ENCODE peak calls at places on chromosomes 12 and 14, in ten cellular contexts. R, B, L, O, Q, T, N, A, X and I are unnamed samples.

GRCh38 chr12:111287125-111287900 is 81.6 kb downstream of the PHETA1 start:
- DNase-seq in R (no peak), B (no peak), L (no peak), O (no peak), Q (no peak), T (no peak), N (no peak), A (no peak), X (no peak), I (no peak)

GRCh38 chr12:92987362-92987761 is 58.3 kb upstream of the EEA1 start:
- DNase-seq in R (no peak), B (peak; percentile 25), L (peak; percentile 84), O (no peak), Q (no peak), T (peak; percentile 87), N (no peak), A (no peak), X (no peak), I (peak; percentile 64)

GRCh38 chr12:125185740-125186470 is 120.7 kb downstream of the AACS start:
- DNase-seq in R (peak; percentile 23), B (peak; percentile 81), L (peak; percentile 92), O (peak; percentile 22), Q (peak; percentile 80), T (peak; percentile 80), N (peak; percentile 89), A (peak; percentile 77), X (peak; percentile 90), I (peak; percentile 35)

GRCh38 chr12:32502693-32503510 is 103.5 kb downstream of the FGD4 start:
- DNase-seq in R (peak; percentile 34), B (peak; percentile 65), L (no peak), O (no peak), Q (no peak), T (no peak), N (no peak), A (no peak), X (no peak), I (no peak)

GRCh38 chr14:70971588-70971987 is 64.3 kb downstream of the PCNX1 start:
- DNase-seq in R (no peak), B (no peak), L (peak; percentile 41), O (no peak), Q (no peak), T (no peak), N (no peak), A (no peak), X (no peak), I (no peak)

GRCh38 chr12:10194160-10194559 is 15.3 kb downstream of the TMEM52B start:
- DNase-seq in R (no peak), B (no peak), L (no peak), O (no peak), Q (no peak), T (peak; percentile 40), N (no peak), A (no peak), X (no peak), I (no peak)

GRCh38 chr14:33959692-33960151 is 8.8 kb upstream of the EGLN3 start:
- DNase-seq in R (no peak), B (no peak), L (peak; percentile 40), O (no peak), Q (no peak), T (no peak), N (no peak), A (no peak), X (no peak), I (no peak)

GRCh38 chr12:121610239-121611149 is 15.8 kb upstream of the ORAI1 start:
- DNase-seq in R (no peak), B (peak; percentile 29), L (no peak), O (peak; percentile 29), Q (no peak), T (no peak), N (no peak), A (peak; percentile 89), X (no peak), I (no peak)

GRCh38 chr12:115155665-115156645 is 472.0 kb upstream of the TBX3 start:
- DNase-seq in R (no peak), B (no peak), L (no peak), O (no peak), Q (no peak), T (peak; percentile 99), N (no peak), A (no peak), X (no peak), I (peak; percentile 100)

DNA sequence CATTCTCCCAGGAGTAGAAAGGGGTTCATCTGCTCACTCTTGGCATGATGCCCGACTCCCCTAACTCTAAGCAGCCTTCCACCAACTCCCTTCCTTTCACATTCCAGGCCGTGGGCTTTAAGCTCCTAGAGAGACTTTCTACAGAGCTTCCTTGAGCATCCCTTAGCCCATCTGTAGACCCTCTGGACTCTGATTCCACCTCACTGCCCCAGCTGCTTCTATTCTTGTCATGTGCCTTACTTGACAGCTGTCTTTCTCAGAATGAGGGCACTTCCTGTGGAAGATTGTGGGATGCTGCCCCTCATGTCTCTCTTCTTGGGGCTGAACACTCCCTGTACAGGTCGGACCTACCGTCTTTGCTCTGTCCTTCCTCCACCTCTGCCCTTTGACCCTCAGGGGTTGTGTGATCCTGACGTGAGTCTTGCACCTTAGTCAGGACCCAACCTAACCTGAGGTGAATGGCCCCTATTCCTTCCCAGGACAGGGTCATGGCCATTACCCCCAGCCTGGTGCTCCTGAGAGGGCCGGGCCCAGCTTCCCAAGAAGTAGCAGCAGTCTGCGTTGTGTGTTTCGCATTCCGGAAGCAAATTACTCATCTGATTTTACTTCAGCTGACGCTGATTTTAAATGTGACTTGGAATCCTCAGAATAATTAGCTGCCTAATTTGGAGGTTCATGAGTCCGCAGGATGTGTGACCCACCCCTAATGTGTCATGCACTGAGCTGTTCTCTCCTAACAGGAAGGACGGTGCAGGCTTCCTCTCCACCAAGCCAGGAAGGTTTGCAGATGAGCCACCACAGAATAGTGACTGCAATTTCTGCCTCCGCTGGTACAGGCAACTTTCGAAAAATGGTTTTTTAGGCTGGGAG is 2.7 kb upstream of the GALNT6 start:
- DNase-seq in R (no peak), B (peak; percentile 22), L (no peak), O (no peak), Q (no peak), T (peak; percentile 96), N (no peak), A (no peak), X (no peak), I (peak; percentile 93)
- H3K4me1 ChIP-seq in R (peaks cover 4% of the 10 kb centered on the region), B (no peaks in the 10 kb centered on the region), L (peaks cover 3% of the 10 kb centered on the region), O (no peaks in the 10 kb centered on the region), Q (peaks cover 43% of the 10 kb centered on the region), T (peaks cover 56% of the 10 kb centered on the region), N (peaks cover 10% of the 10 kb centered on the region), A (peaks cover 17% of the 10 kb centered on the region), X (peaks cover 45% of the 10 kb centered on the region), I (peaks cover 23% of the 10 kb centered on the region)

GRCh38 chr12:53982616-53983579 is 2.0 kb upstream of the HOXC10 start:
- DNase-seq in R (no peak), B (no peak), L (no peak), O (no peak), Q (no peak), T (no peak), N (no peak), A (no peak), X (no peak), I (no peak)

GRCh38 chr12:53977596-53978464 is 3.1 kb upstream of the HOTAIR start:
- DNase-seq in R (no peak), B (no peak), L (no peak), O (no peak), Q (no peak), T (peak; percentile 14), N (no peak), A (no peak), X (no peak), I (no peak)

GRCh38 chr12:53981652-53982565 is 3.0 kb upstream of the HOXC10 start:
- DNase-seq in R (no peak), B (no peak), L (no peak), O (no peak), Q (no peak), T (no peak), N (no peak), A (no peak), X (no peak), I (peak; percentile 72)

GRCh38 chr12:53978477-53979356 is 4.0 kb upstream of the HOTAIR start:
- DNase-seq in R (no peak), B (no peak), L (no peak), O (no peak), Q (no peak), T (peak; percentile 78), N (no peak), A (no peak), X (no peak), I (peak; percentile 55)

DNA sequence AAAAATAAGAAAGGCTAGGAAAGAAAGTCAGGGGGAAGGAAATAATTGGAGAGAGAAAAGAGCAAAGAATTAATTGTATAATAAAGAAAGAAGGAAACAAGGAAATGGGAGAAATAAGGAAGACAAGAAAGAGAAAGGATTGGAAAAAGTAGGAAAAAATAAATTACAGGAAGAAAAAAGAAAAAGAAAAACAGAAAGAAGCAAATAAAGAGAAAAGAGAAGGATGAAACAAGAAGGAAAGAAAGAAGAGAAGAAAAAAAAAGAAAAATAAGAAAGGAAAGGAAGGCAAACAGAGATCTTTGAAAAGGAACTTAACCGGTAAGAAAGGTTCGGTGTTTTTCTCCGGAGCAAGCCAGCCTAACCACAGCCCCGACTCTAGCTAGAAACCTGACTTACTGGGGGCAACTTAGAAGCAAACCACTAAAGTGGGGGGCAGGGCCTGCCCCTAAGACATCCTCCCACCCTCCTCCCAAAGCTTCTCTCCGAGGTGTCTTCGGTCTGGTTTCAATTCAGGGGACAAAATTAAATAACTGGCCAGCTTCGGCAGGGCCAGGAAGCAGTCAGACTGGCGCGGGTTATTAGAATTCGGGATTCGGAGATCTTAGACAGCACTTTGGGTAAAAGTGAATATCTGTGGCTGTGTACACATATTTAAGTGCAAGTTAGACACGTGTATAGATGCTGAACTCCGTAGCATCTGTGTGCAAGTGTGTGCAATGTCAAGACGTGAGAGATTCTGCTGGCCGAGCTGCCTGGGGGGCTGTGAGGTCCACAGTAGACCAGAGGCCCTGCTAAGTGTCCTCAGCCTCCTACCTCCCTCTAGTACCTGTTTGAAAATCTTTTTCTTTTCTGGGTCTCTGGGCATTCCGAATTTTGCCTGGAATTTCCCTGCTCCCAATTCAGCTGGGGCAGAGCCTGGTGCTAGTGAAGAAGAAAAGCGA is 4.2 kb upstream of the HOXC10 start:
- DNase-seq in R (no peak), B (no peak), L (no peak), O (no peak), Q (no peak), T (no peak), N (no peak), A (no peak), X (no peak), I (no peak)
- TF ChIP-seq CTCF in R (no peak), B (no peak), L (no peak), O (no peak), Q (no peak), T (no peak), N (no peak), A (no peak), X (no peak), I (no peak)

GRCh38 chr12:47222960-47223847 is 143.4 kb upstream of the AMIGO2 start:
- DNase-seq in R (no peak), B (peak; percentile 41), L (no peak), O (peak; percentile 41), Q (no peak), T (no peak), N (no peak), A (no peak), X (no peak), I (no peak)
- H3K4me1 ChIP-seq in R (no peaks in the 10 kb centered on the region), B (peaks cover 8% of the 10 kb centered on the region), L (peaks cover 11% of the 10 kb centered on the region), O (peaks cover 11% of the 10 kb centered on the region), Q (peaks cover 26% of the 10 kb centered on the region), T (peaks cover 52% of the 10 kb centered on the region), N (peaks cover 11% of the 10 kb centered on the region), A (peaks cover 31% of the 10 kb centered on the region), X (peaks cover 33% of the 10 kb centered on the region), I (peaks cover 13% of the 10 kb centered on the region)

DNA sequence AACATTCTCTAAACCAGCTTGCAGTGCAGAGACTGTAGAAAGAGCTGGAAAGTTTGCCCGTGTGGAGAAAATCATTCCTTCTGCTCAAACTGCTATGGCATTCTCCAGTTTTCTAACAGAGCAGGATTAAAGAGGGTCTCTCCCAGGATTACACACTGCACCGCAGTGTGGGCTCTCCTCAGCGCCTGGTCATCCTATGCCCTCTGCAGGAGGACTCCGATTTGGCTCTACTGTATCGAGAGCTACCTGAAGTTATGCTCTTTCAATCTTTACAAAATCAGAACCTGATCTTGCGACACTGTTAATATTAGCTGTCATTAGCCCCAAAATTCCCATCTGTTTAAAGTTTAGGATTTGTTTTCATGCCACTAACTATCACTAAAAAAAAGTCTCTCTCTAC is 33.0 kb downstream of the BHLHE41 start:
- DNase-seq in R (no peak), B (no peak), L (peak; percentile 32), O (no peak), Q (no peak), T (peak; percentile 47), N (no peak), A (no peak), X (no peak), I (no peak)
- TF ChIP-seq CTCF in R (no peak), B (no peak), L (peak; percentile 25), O (no peak), Q (no peak), T (peak; percentile 65), N (no peak), A (no peak), X (no peak), I (peak; percentile 22)